ENCODE peak calls at places on chromosomes 4 and X, in four cellular contexts. E is ovary, H is heart right ventricle, B is tibial artery. J is an unnamed sample. For H3K4me1, the result is how much of the 10 kb centered on the place peaks cover.

GRCh38 chr4:95546866-95547707 is 1.7 kb downstream of the UNC5C start:
- DNase-seq in E (no peak), H (no peak), B (no peak), J (no peak)

GRCh38 chrX:76279007-76279406 is 106.1 kb downstream of the PBDC1 start:
- DNase-seq in E (peak), H (peak), B (peak), J (no peak)

GRCh38 chr4:98482847-98483806 is 175.3 kb downstream of the TSPAN5 start:
- DNase-seq in E (no peak), H (no peak), B (no peak), J (no peak)

GRCh38 chr4:173171987-173172386 is 3.4 kb downstream of the GALNT7 start:
- DNase-seq in E (no peak), H (no peak), B (no peak), J (no peak)

GRCh38 chr4:118400362-118400761 is 47.6 kb upstream of the PRSS12 start:
- DNase-seq in E (no peak), H (no peak), B (no peak), J (no peak)

GRCh38 chr4:38516194-38516593 is 147.8 kb upstream of the KLF3 start:
- DNase-seq in E (no peak), H (no peak), B (no peak), J (no peak)

GRCh38 chr4:113476800-113477199 is 284.7 kb downstream of the CAMK2D start:
- DNase-seq in E (no peak), H (no peak), B (no peak), J (no peak)

GRCh38 chrX:9942086-9942485 is 25.1 kb upstream of the CLDN34 start:
- DNase-seq in E (no peak), H (no peak), B (no peak), J (no peak)

GRCh38 chrX:100750901-100751300 is 19.0 kb upstream of the SYTL4 start:
- DNase-seq in E (no peak), H (no peak), B (no peak), J (no peak)

GRCh38 chrX:86066998-86067397 is 19.6 kb upstream of the CHM start:
- DNase-seq in E (no peak), H (no peak), B (no peak), J (no peak)

GRCh38 chrX:153640736-153641574 is 6.0 kb upstream of the DUSP9 start:
- DNase-seq in E (no peak), H (no peak), B (no peak), J (no peak)

GRCh38 chr4:148164529-148164928 is 277.7 kb downstream of the NR3C2 start:
- DNase-seq in E (no peak), H (no peak), B (no peak), J (no peak)

DNA sequence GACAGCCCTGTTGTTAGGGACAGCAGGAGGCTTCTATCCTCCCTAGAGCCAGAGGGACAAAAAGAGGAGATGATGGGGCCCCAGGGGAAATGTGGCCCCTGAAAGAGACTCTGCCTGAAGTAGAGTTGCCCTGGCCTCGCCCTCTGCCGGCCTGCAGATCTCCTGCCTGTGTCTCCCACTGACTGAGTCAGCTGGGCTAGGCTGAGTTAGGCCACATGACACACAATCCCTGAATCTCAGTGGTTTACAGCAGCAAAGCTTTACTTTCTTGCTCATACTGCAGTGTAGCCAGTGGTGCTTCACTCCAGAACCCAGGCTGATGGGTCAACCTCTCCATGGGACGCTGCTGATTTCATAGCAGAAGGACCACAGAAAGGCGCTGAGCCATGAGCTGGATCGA is 23.5 kb downstream of the DRD5 start:
- DNase-seq in E (no peak), H (no peak), B (no peak), J (no peak)
- TF ChIP-seq CTCF in E (no peak), H (no peak), B (no peak), J (no peak)

GRCh38 chr4:55180980-55181379 is 55.6 kb upstream of the KDR start:
- DNase-seq in E (no peak), H (no peak), B (no peak), J (no peak)

GRCh38 chr4:55178226-55179005 is 53.0 kb upstream of the KDR start:
- DNase-seq in E (no peak), H (peak), B (no peak), J (no peak)

GRCh38 chr4:55176497-55176896 is 51.1 kb upstream of the KDR start:
- DNase-seq in E (no peak), H (no peak), B (no peak), J (no peak)

GRCh38 chr4:55175779-55176231 is 50.4 kb upstream of the KDR start:
- DNase-seq in E (no peak), H (no peak), B (no peak), J (no peak)

GRCh38 chr4:55177461-55177860 is 52.1 kb upstream of the KDR start:
- DNase-seq in E (no peak), H (no peak), B (no peak), J (no peak)
- H3K4me1 ChIP-seq in E (under half), H (under half), B (under half), J (under half)

DNA sequence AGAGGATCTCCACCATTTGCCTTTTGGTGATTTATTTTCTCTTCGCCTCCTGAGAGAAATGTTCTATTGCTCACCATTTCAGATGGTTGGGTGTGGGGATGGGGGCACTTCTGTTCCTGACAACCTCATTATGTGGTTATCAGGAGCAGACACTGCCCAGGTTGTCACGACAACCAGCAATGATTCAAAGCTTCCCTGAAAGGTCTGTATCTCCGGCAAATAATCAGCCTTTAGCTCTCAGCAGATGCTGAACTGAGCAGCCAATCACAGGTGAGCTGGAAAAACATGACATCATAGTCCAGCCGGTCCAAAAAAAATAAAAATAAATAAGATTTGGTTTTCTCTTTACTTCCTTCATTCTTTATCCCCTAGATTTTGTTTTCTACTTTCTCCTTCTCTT is 5.5 kb upstream of the PAK3 start:
- DNase-seq in E (no peak), H (no peak), B (no peak), J (no peak)
- H3K27ac ChIP-seq in E (no peak), H (no peak), B (no peak), J (no peak)

GRCh38 chrX:111265506-111265905 is 4.8 kb downstream of the CAPN6 start:
- DNase-seq in E (no peak), H (no peak), B (no peak), J (no peak)
- TF ChIP-seq CTCF in E (no peak), H (no peak), B (no peak), J (no peak)

GRCh38 chrX:17964871-17965270 is 103.8 kb upstream of the RAI2 start:
- DNase-seq in E (no peak), H (no peak), B (no peak), J (no peak)

GRCh38 chrX:17967888-17968287 is 106.8 kb upstream of the RAI2 start:
- DNase-seq in E (no peak), H (no peak), B (no peak), J (peak)

DNA sequence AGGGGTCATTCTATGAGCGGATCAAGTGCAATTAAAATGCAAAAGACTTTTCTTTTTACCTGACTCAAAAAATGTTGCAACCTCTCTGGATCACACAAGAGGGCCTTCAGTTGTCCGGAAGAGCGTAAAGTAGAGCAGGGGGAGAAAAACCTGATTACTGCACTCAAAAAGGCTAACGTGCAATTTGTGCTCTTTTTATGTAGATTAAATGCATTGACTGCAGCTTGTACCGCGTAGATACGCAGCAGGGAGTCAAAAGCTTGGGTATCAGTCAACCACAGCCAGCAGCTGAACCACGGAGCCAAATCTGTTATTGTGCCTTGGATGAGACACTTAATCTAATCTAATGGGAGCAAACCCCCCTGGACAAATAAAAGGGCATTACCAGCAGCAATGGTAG is 107.3 kb upstream of the RAI2 start:
- DNase-seq in E (no peak), H (no peak), B (no peak), J (no peak)
- H3K4me1 ChIP-seq in E (under half), H (under half), B (under half), J (under half)

GRCh38 chr4:55123791-55124190 is 1.6 kb downstream of the KDR start:
- DNase-seq in E (no peak), H (no peak), B (no peak), J (no peak)

GRCh38 chr4:55124337-55125076 is 888 bp downstream of the KDR start:
- DNase-seq in E (no peak), H (no peak), B (no peak), J (no peak)

GRCh38 chr4:55125763-55126541 is 557 bp upstream of the KDR start:
- DNase-seq in E (no peak), H (no peak), B (peak), J (no peak)

GRCh38 chr4:55127053-55127452 is 1.7 kb upstream of the KDR start:
- DNase-seq in E (no peak), H (no peak), B (no peak), J (no peak)

GRCh38 chr4:55125087-55125721 is at the start of gene KDR:
- DNase-seq in E (peak), H (peak), B (peak), J (peak)
- H3K27ac ChIP-seq in E (no peak), H (peak), B (no peak), J (peak)

GRCh38 chrX:136272325-136272724 is 21.1 kb upstream of the MAP7D3 start:
- DNase-seq in E (no peak), H (no peak), B (no peak), J (no peak)
- TF ChIP-seq CTCF in E (no peak), H (no peak), B (no peak), J (no peak)

DNA sequence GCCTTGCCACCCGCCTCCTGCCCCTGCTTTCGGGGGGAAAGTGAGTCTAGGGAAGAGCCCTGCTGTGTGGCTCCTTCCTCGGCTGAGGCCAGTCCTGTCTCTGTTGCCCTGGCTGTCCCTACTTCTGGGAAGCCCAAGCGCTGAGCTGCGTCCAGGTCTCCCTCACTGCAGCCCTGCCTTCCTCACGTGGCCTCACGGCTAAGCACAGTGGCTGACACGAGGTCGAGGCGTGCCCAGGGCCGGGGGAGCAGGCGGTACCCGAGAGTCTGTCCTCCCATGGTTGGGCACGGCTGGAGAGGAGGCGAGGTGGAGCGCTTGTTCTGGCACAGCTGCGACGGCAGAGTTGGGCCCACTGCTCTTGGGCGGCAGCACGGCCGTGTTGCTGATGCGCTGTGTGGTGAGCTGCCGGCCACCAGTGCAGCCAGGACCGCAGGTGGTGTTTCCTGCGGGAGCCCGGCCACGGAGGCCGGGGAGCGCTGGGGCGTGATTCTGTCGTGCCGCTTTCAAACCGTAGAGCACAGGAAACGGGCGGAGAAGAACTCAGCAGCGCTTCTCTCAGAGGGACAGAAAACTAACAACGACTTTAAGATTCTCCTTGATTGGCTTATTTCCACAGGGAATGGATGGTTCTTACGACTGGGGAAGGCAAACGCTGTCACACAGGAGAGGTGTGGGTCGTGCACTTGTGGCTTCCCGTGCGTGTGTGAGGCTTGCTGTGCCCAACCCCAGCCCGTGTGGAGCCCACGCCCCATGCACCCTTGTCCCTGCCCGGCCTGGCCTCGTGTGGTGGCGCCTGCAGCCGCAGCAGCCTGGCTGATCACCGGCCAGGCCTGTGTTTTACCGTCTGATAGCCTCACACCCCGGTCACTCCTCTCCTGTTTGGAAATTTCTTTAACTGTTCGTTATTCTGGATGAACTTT is 21.4 kb downstream of the MAEA start:
- DNase-seq in E (no peak), H (no peak), B (no peak), J (peak)
- H3K4me1 ChIP-seq in E (under half), H (under half), B (under half), J (under half)